ENCODE peak calls at places on chromosomes 5 and 9, in four cellular contexts. U is Peyer's patch, D is right lobe of liver, B is ovary. M is an unnamed sample.

GRCh38 chr5:74166064-74166463 is 474.5 kb downstream of the ENC1 start:
- DNase-seq in D (no peak), B (no peak), U (no peak), M (peak; percentile 88)

GRCh38 chr9:109471994-109472393 is 26.1 kb downstream of the PTPN3 start:
- DNase-seq in U (no peak), D (no peak), B (no peak), M (no peak)

GRCh38 chr5:120086081-120086480 is 378.0 kb upstream of the PRR16 start:
- DNase-seq in B (no peak), D (no peak), U (no peak), M (no peak)

GRCh38 chr5:146409081-146409671 is 38.0 kb upstream of the TCERG1 start:
- DNase-seq in D (no peak), B (no peak), U (no peak), M (no peak)

GRCh38 chr5:145830594-145830993 is 4.5 kb downstream of the PRELID2 start:
- DNase-seq in U (no peak), B (no peak), D (no peak), M (no peak)

GRCh38 chr9:118209343-118209742 is 505.1 kb downstream of the TLR4 start:
- DNase-seq in U (no peak), D (no peak), B (no peak), M (no peak)

GRCh38 chr5:77957-78804 is 13.8 kb upstream of the PLEKHG4B start:
- DNase-seq in B (no peak), U (no peak), D (no peak), M (no peak)

GRCh38 chr9:134386951-134387831 is 60.9 kb downstream of the RXRA start:
- DNase-seq in D (peak; percentile 82), U (no peak), B (peak; percentile 60), M (no peak)

GRCh38 chr9:7710686-7711085 is 88.9 kb downstream of the DMAC1 start:
- DNase-seq in B (no peak), U (no peak), D (no peak), M (no peak)

GRCh38 chr9:114156658-114157421 is 1.5 kb downstream of the COL27A1 start:
- DNase-seq in U (no peak), D (peak; percentile 86), B (peak; percentile 76), M (peak; percentile 50)

GRCh38 chr9:112443200-112443599 is 43.4 kb upstream of the KIAA1958 start:
- DNase-seq in B (no peak), D (no peak), U (no peak), M (peak; percentile 39)

GRCh38 chr9:87498046-87498815 is 564 bp downstream of the DAPK1 start:
- DNase-seq in D (peak; percentile 73), B (peak; percentile 47), U (no peak), M (peak; percentile 57)

GRCh38 chr9:32837551-32838058 is 54.3 kb downstream of the TMEM215 start:
- DNase-seq in U (no peak), D (no peak), B (no peak), M (no peak)

GRCh38 chr5:133129192-133129748 is 77.5 kb downstream of the HSPA4 start:
- DNase-seq in U (no peak), D (no peak), B (no peak), M (no peak)

GRCh38 chr5:133132717-133133116 is 80.9 kb downstream of the HSPA4 start:
- DNase-seq in U (no peak), D (no peak), B (no peak), M (no peak)

GRCh38 chr5:133128066-133128465 is 76.3 kb downstream of the HSPA4 start:
- DNase-seq in U (no peak), D (no peak), B (no peak), M (no peak)

GRCh38 chr5:133124891-133125290 is 73.1 kb downstream of the HSPA4 start:
- DNase-seq in B (no peak), U (no peak), D (no peak), M (no peak)

GRCh38 chr5:133130387-133131118 is 78.7 kb downstream of the HSPA4 start:
- DNase-seq in B (no peak), D (no peak), U (no peak), M (peak; percentile 14)
- TF ChIP-seq POLR2A in B (no peak), D (no peak), U (no peak), M (no peak)

GRCh38 chr5:171808951-171809350 is 23.3 kb downstream of the SMIM23 start:
- DNase-seq in U (no peak), B (no peak), D (no peak), M (no peak)

GRCh38 chr5:171816666-171817065 is 31.0 kb downstream of the SMIM23 start:
- DNase-seq in D (no peak), U (no peak), B (no peak), M (no peak)

GRCh38 chr5:171813270-171813669 is 27.7 kb downstream of the SMIM23 start:
- DNase-seq in D (no peak), B (no peak), U (no peak), M (no peak)

GRCh38 chr5:171810217-171810616 is 24.6 kb downstream of the SMIM23 start:
- DNase-seq in B (no peak), U (no peak), D (no peak), M (no peak)

GRCh38 chr5:171813813-171814212 is 28.2 kb downstream of the SMIM23 start:
- DNase-seq in U (no peak), B (no peak), D (no peak), M (no peak)
- TF ChIP-seq POLR2A in U (no peak), B (no peak), D (no peak), M (no peak)

DNA sequence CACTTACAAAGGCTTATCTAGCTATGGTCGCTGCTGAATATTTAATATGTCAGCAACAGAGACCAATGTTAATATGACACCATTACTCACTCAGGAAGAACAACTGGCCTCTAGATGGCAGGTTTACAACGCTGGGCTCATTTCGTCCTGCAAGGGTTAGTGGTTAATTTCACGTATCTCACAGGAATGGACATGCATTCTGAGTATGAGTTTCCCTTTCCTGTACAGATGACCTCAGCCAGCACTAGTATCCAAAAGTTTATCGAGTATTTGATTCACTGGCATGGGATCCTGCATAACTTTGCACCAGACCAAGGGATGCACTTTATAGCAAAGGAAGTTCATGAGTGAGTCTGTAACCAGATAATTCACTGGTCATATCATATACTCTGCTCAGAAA is 8.7 kb upstream of the TRPC7 start:
- DNase-seq in B (no peak), U (no peak), D (no peak), M (peak; percentile 72)
- TF ChIP-seq POLR2A in B (no peak), U (no peak), D (no peak), M (no peak)

DNA sequence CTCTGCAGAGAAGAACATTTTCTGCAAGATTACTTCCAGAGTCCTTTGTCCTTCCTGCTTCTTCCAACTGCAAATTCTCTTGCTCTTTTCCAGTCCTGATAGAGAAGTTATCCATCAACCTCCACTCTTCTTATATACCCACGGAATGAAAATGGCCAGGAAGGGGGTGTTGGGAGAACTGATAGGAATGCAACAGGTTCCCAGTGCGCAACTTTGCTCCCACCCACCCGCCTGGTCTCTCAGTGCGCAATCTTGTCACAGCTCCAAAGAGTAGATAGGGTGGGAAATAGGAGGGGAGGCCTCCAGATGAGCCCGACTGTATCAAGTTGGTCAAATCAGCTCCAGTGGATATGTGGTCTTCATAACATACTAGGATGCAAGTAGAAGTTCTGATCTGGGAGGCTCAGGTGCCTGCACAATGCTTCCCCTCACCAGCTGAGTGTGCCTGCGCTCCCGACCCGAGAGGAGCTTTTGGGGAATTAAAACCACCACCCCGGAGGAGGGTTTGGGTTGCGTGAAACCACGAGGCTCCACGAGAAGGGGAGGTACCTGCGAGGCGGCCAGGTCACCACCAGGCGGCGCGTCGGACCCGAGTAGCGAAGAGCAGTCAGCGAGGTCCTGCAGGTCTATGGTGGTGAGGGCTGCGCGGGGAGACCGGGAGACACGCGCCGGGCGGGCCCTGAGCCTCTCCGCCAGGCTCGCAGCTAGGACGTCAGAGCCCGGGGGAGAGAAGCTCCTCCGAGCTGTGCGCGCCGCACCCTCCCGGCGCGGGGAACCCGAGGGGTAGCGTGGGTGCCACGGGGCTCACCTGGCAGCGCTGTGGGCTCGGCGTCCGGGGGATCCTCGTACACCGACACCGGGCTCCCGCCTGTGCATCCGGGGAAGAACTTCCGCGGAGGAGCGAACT is 835 bp downstream of the MCIDAS start:
- DNase-seq in D (no peak), U (no peak), B (peak; percentile 28), M (peak; percentile 51)
- TF ChIP-seq POLR2A in D (no peak), U (no peak), B (no peak), M (no peak)

GRCh38 chr5:126597156-126597555 is 2.1 kb upstream of the ALDH7A1 start:
- DNase-seq in U (no peak), D (no peak), B (no peak), M (peak; percentile 92)

GRCh38 chr5:126595486-126596083 is 566 bp upstream of the ALDH7A1 start:
- DNase-seq in B (no peak), U (no peak), D (no peak), M (no peak)

GRCh38 chr5:126591549-126591948 is 3.5 kb downstream of the ALDH7A1 start:
- DNase-seq in D (no peak), B (no peak), U (no peak), M (no peak)

GRCh38 chr5:126594077-126594476 is 942 bp downstream of the ALDH7A1 start:
- DNase-seq in B (no peak), D (no peak), U (no peak), M (peak; percentile 25)

GRCh38 chr5:126594676-126595485 is at the start of gene ALDH7A1:
- DNase-seq in U (peak; percentile 63), B (peak; percentile 95), D (peak; percentile 96), M (peak; percentile 96)
- TF ChIP-seq POLR2A in U (peak; percentile 41), B (peak; percentile 62), D (peak; percentile 91), M (peak; percentile 94)

DNA sequence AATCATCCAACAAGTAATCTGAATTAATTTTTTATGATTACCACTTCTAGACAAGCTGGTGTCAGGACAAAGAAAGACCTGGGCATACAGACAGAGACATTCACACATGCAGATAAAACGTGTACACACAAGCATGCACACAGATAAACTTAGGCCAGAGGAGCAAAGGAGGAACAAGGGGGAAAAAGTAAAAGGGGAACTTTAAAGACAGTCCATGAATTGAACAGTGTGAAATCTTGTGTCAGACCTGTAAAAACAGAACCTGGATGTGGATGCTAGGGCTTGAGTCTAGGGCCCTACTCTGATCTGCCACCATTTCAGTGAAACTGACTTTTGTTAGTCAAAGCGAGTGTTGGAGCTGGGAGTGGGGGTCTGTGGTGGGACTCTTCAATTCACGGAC is 11.2 kb upstream of the ZSWIM6 start:
- DNase-seq in B (no peak), U (no peak), D (no peak), M (no peak)
- TF ChIP-seq POLR2A in B (no peak), U (no peak), D (no peak), M (no peak)

GRCh38 chr5:136132557-136133415 is at the start of gene SMAD5:
- DNase-seq in U (peak; percentile 83), B (peak; percentile 97), D (peak; percentile 97), M (peak; percentile 97)
- TF ChIP-seq POLR2A in U (peak; percentile 67), B (peak; percentile 91), D (peak; percentile 97), M (peak; percentile 64)

GRCh38 chr9:115614326-115614725 is 496.4 kb upstream of the TNC start:
- DNase-seq in B (no peak), D (no peak), U (no peak), M (no peak)
- TF ChIP-seq POLR2A in B (no peak), D (no peak), U (no peak), M (no peak)

M was measured in endothelial cell of umbilical vein.